ENCODE peak calls at places on chromosomes 2 and 18, in six cellular contexts. T is right atrium auricular region; W is mammary epithelial cell; I is GM23248; H is CD8-positive, alpha-beta T cell; X is adrenal gland. G is an unnamed sample.

GRCh38 chr2:47867205-47867604 is 39.1 kb downstream of the FBXO11 start:
- DNase-seq in T (no peak), X (no peak), I (peak; percentile 91), H (no peak), W (peak; percentile 77), G (peak; percentile 2)

GRCh38 chr18:43543236-43543635 is 265.9 kb upstream of the SYT4 start:
- DNase-seq in X (no peak), I (no peak), W (no peak), H (no peak), T (no peak), G (no peak)

GRCh38 chr2:203501870-203502269 is 33.2 kb downstream of the RAPH1 start:
- DNase-seq in I (no peak), T (no peak), H (no peak), W (no peak), X (no peak), G (no peak)

GRCh38 chr2:24247592-24247991 is 72.7 kb downstream of the FAM228A start:
- DNase-seq in X (no peak), T (no peak), W (no peak), H (no peak), I (no peak), G (no peak)

GRCh38 chr2:73386894-73387636 is 1.4 kb downstream of the ALMS1 start:
- DNase-seq in H (no peak), I (peak; percentile 4), X (no peak), T (no peak), W (no peak), G (no peak)

GRCh38 chr2:166451451-166451850 is 42.6 kb downstream of the SCN7A start:
- DNase-seq in X (no peak), I (peak; percentile 23), W (no peak), H (no peak), T (no peak), G (no peak)

GRCh38 chr2:98796775-98797544 is 66.0 kb upstream of the MGAT4A start:
- DNase-seq in T (no peak), I (no peak), W (no peak), X (no peak), H (no peak), G (no peak)

GRCh38 chr18:48629730-48630324 is 91.0 kb downstream of the CTIF start:
- DNase-seq in X (no peak), I (peak; percentile 98), H (no peak), W (peak; percentile 83), T (no peak), G (no peak)

GRCh38 chr2:195710407-195710806 is 53.4 kb downstream of the SLC39A10 start:
- DNase-seq in T (no peak), W (peak; percentile 2), H (no peak), X (no peak), I (peak; percentile 66), G (no peak)

GRCh38 chr2:130152816-130153595 is 8.1 kb upstream of the CCDC74B start:
- DNase-seq in H (no peak), W (no peak), T (no peak), X (no peak), I (no peak), G (no peak)

GRCh38 chr2:1995987-1996386 is 251.7 kb upstream of the PXDN start:
- DNase-seq in X (no peak), I (no peak), T (no peak), W (no peak), H (no peak), G (no peak)

GRCh38 chr2:208980321-208980720 is 443.5 kb upstream of the MAP2 start:
- DNase-seq in H (no peak), W (no peak), T (no peak), I (no peak), X (no peak), G (no peak)

GRCh38 chr2:108069515-108070310 is 83.4 kb downstream of the SLC5A7 start:
- DNase-seq in T (no peak), W (no peak), I (no peak), H (no peak), X (no peak), G (no peak)

GRCh38 chr18:12236934-12237832 is 17.0 kb upstream of the CIDEA start:
- DNase-seq in W (peak; percentile 37), H (peak; percentile 61), T (peak; percentile 77), X (peak; percentile 65), I (peak; percentile 77), G (no peak)

GRCh38 chr18:79400091-79400590 is 4.4 kb downstream of the NFATC1 start:
- DNase-seq in I (peak; percentile 77), X (peak; percentile 59), W (no peak), T (no peak), H (peak; percentile 80), G (no peak)

GRCh38 chr2:16652296-16653082 is 13.1 kb downstream of the CYRIA start:
- DNase-seq in T (peak; percentile 60), W (no peak), H (no peak), X (peak; percentile 24), I (no peak), G (no peak)

GRCh38 chr2:16654775-16655456 is 10.7 kb downstream of the CYRIA start:
- DNase-seq in T (peak; percentile 51), W (no peak), X (no peak), H (no peak), I (no peak), G (no peak)

GRCh38 chr2:16653799-16654198 is 11.8 kb downstream of the CYRIA start:
- DNase-seq in I (no peak), X (peak; percentile 13), H (no peak), W (no peak), T (peak; percentile 58), G (no peak)

GRCh38 chr2:16655457-16655837 is 10.2 kb downstream of the CYRIA start:
- DNase-seq in I (no peak), X (no peak), T (peak; percentile 21), W (no peak), H (no peak), G (no peak)

GRCh38 chr2:16653083-16653375 is 12.6 kb downstream of the CYRIA start:
- DNase-seq in I (no peak), X (peak; percentile 16), T (peak; percentile 59), W (peak; percentile 40), H (no peak), G (no peak)
- H3K27ac ChIP-seq in I (no peak overlapping the region), X (peak overlapping the region; percentile 65), T (peak overlapping the region; percentile 60), W (no peak overlapping the region), H (no peak overlapping the region), G (peak overlapping the region; percentile 89)

DNA sequence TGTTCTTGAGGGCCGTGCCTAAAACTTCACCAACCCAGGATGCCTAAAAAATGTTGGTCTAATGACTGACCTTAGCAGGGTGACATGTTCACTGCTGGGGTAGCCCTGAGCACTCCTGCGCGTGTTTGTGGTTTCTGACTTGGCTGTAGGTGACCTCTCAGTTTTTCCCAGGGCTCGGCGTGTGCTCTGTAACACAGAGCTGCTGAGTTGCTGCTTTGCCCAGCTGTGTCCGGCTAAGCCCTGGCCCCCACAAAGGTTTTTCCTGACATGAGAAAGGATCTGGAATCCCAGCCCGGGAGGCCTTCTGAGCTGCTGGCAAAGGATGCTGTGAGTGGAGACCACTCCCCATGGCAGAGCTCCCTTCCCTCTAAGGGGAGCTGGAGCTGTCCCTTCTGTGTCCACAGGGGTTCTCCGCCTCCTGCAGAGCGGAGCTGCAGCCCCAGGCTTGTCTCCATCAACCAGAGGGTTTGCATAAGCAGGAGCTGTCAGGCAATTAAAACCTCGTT is 52.7 kb downstream of the CRIM1 start:
- DNase-seq in I (no peak), X (no peak), W (peak; percentile 53), T (no peak), H (no peak), G (no peak)
- H3K27ac ChIP-seq in I (peak overlapping the region; percentile 6), X (no peak overlapping the region), W (peak overlapping the region; percentile 21), T (peak overlapping the region; percentile 58), H (no peak overlapping the region), G (peak overlapping the region; percentile 6)

GRCh38 chr18:9827211-9827855 is 58.4 kb upstream of the TXNDC2 start:
- DNase-seq in W (no peak), T (no peak), I (no peak), H (no peak), X (no peak), G (no peak)
- H3K27ac ChIP-seq in W (peak overlapping the region; percentile 77), T (peak overlapping the region; percentile 55), I (peak overlapping the region; percentile 82), H (no peak overlapping the region), X (peak overlapping the region; percentile 80), G (peak overlapping the region; percentile 15)

GRCh38 chr2:229335877-229336346 is 64.8 kb upstream of the PID1 start:
- DNase-seq in T (no peak), I (no peak), X (no peak), H (no peak), W (no peak), G (no peak)
- H3K27ac ChIP-seq in T (no peak overlapping the region), I (no peak overlapping the region), X (peak overlapping the region; percentile 30), H (no peak overlapping the region), W (no peak overlapping the region), G (no peak overlapping the region)

GRCh38 chr2:217440000-217440399 is 562.8 kb downstream of the TNS1 start:
- DNase-seq in I (peak; percentile 20), H (no peak), T (no peak), W (no peak), X (no peak), G (no peak)

GRCh38 chr2:217438136-217438535 is 564.7 kb downstream of the TNS1 start:
- DNase-seq in H (no peak), W (peak; percentile 81), I (no peak), T (no peak), X (no peak), G (no peak)

GRCh38 chr2:217436386-217436785 is 566.4 kb downstream of the TNS1 start:
- DNase-seq in I (no peak), X (no peak), W (no peak), T (no peak), H (no peak), G (no peak)

GRCh38 chr2:217437289-217437688 is 565.5 kb downstream of the TNS1 start:
- DNase-seq in I (no peak), H (no peak), T (no peak), X (peak; percentile 22), W (no peak), G (no peak)

GRCh38 chr2:217438821-217439220 is 564.0 kb downstream of the TNS1 start:
- DNase-seq in H (no peak), X (no peak), T (no peak), W (no peak), I (no peak), G (no peak)
- H3K27ac ChIP-seq in H (no peak overlapping the region), X (peak overlapping the region; percentile 67), T (no peak overlapping the region), W (no peak overlapping the region), I (no peak overlapping the region), G (no peak overlapping the region)

GRCh38 chr2:85549826-85550225 is 10.9 kb downstream of the MAT2A start:
- DNase-seq in W (no peak), X (no peak), I (peak; percentile 88), H (no peak), T (no peak), G (no peak)
- H3K27ac ChIP-seq in W (no peak overlapping the region), X (peak overlapping the region; percentile 52), I (peak overlapping the region; percentile 65), H (no peak overlapping the region), T (no peak overlapping the region), G (peak overlapping the region; percentile 48)

GRCh38 chr18:22552899-22553460 is 135.3 kb upstream of the CTAGE1 start:
- DNase-seq in I (no peak), H (no peak), W (no peak), T (no peak), X (no peak), G (no peak)

GRCh38 chr18:22550366-22550765 is 132.7 kb upstream of the CTAGE1 start:
- DNase-seq in X (no peak), I (peak; percentile 78), H (no peak), T (no peak), W (peak; percentile 89), G (no peak)

GRCh38 chr18:22551536-22552151 is 133.9 kb upstream of the CTAGE1 start:
- DNase-seq in X (peak; percentile 65), H (no peak), T (no peak), W (peak; percentile 99), I (peak; percentile 92), G (no peak)

GRCh38 chr18:22550861-22551260 is 133.1 kb upstream of the CTAGE1 start:
- DNase-seq in X (no peak), T (no peak), W (peak; percentile 20), I (no peak), H (no peak), G (no peak)

GRCh38 chr18:22552254-22552653 is 134.5 kb upstream of the CTAGE1 start:
- DNase-seq in T (no peak), I (peak; percentile 18), X (no peak), W (peak; percentile 26), H (no peak), G (no peak)
- H3K27ac ChIP-seq in T (no peak overlapping the region), I (peak overlapping the region; percentile 75), X (peak overlapping the region; percentile 70), W (peak overlapping the region; percentile 98), H (no peak overlapping the region), G (no peak overlapping the region)